ENCODE peak calls at places on chromosomes 6 and 20, in four cellular contexts. J, P, X and V are unnamed samples.

GRCh38 chr6:111813247-111814162 is 59.7 kb downstream of the FYN start:
- DNase-seq in P (no peak), X (no peak), J (no peak), V (no peak)

GRCh38 chr6:56706981-56707726 is 64.5 kb upstream of the DST start:
- DNase-seq in X (no peak), J (no peak), P (no peak), V (no peak)

GRCh38 chr6:56693246-56693607 is 50.5 kb upstream of the DST start:
- DNase-seq in X (peak), J (no peak), P (peak), V (peak)

GRCh38 chr6:169190970-169191369 is 62.7 kb downstream of the THBS2 start:
- DNase-seq in P (no peak), X (no peak), J (no peak), V (no peak)

GRCh38 chr6:1609662-1610496 is at the start of gene FOXC1:
- DNase-seq in P (peak), X (peak), J (peak), V (peak)

GRCh38 chr6:168555618-168556273 is 114.8 kb downstream of the SMOC2 start:
- DNase-seq in X (no peak), P (no peak), J (no peak), V (no peak)

GRCh38 chr6:169853196-169854082 is 102.0 kb downstream of the ERMARD start:
- DNase-seq in P (no peak), J (no peak), X (no peak), V (no peak)

GRCh38 chr6:142822882-142823578 is 121.9 kb downstream of the HIVEP2 start:
- DNase-seq in J (peak), P (peak), X (no peak), V (no peak)

GRCh38 chr20:41407617-41408016 is 41.0 kb upstream of the EMILIN3 start:
- DNase-seq in P (no peak), J (no peak), X (no peak), V (no peak)

GRCh38 chr6:147043994-147044477 is 160.2 kb upstream of the STXBP5 start:
- DNase-seq in P (no peak), J (no peak), X (no peak), V (no peak)

GRCh38 chr6:108293527-108294296 is 1.1 kb upstream of the AFG1L start:
- DNase-seq in J (no peak), X (no peak), P (no peak), V (no peak)

GRCh38 chr6:36345681-36346417 is 9.2 kb upstream of the BNIP5 start:
- DNase-seq in P (no peak), X (no peak), J (no peak), V (no peak)

GRCh38 chr6:166438211-166438861 is 55.6 kb upstream of the MPC1 start:
- DNase-seq in P (no peak), X (no peak), J (no peak), V (no peak)

GRCh38 chr6:35955970-35956369 is 35.1 kb upstream of the SRPK1 start:
- DNase-seq in J (no peak), P (no peak), X (no peak), V (no peak)